ENCODE peak calls at places on chromosomes 5 and 9, in eight cellular contexts. H, A, N, T, Q, V, M and J are unnamed samples.

GRCh38 chr9:116116411-116116810 is 37.2 kb upstream of the PAPPA start:
- DNase-seq in H (no peak), M (no peak), N (no peak), A (no peak), Q (no peak), T (no peak), V (no peak), J (no peak)

GRCh38 chr5:157449011-157449723 is 10.8 kb upstream of the NIPAL4 start:
- DNase-seq in N (peak; percentile 24), M (no peak), V (no peak), H (no peak), T (no peak), A (no peak), Q (no peak), J (no peak)

GRCh38 chr5:150489358-150490295 is 18.3 kb upstream of the NDST1 start:
- DNase-seq in M (no peak), A (no peak), Q (no peak), V (no peak), T (peak; percentile 67), H (no peak), N (peak; percentile 70), J (no peak)

GRCh38 chr9:27523141-27523540 is 949 bp upstream of the IFNK start:
- DNase-seq in A (no peak), Q (no peak), H (peak; percentile 16), V (no peak), N (no peak), M (no peak), T (no peak), J (no peak)

GRCh38 chr5:75648712-75649111 is 37.5 kb downstream of the ANKDD1B start:
- DNase-seq in Q (no peak), V (no peak), N (no peak), H (no peak), M (peak; percentile 68), A (no peak), T (no peak), J (no peak)

GRCh38 chr5:150649108-150649827 is 8.8 kb downstream of the SYNPO start:
- DNase-seq in Q (no peak), T (no peak), V (no peak), A (no peak), N (no peak), H (no peak), M (no peak), J (no peak)

GRCh38 chr5:145347026-145347616 is 488.0 kb downstream of the PRELID2 start:
- DNase-seq in H (peak; percentile 8), A (no peak), T (peak; percentile 74), N (peak; percentile 55), M (peak; percentile 53), Q (peak; percentile 48), V (no peak), J (peak; percentile 40)

GRCh38 chr5:146635443-146635842 is 119.5 kb upstream of the GPR151 start:
- DNase-seq in V (no peak), M (no peak), N (no peak), H (no peak), T (no peak), A (no peak), Q (no peak), J (no peak)

GRCh38 chr9:1951446-1951845 is 63.7 kb upstream of the SMARCA2 start:
- DNase-seq in H (no peak), M (no peak), N (no peak), V (no peak), T (no peak), A (no peak), Q (no peak), J (no peak)

GRCh38 chr5:111975133-111975532 is 218.1 kb upstream of the NREP start:
- DNase-seq in T (no peak), A (no peak), Q (no peak), V (no peak), H (no peak), M (no peak), N (peak; percentile 58), J (no peak)

GRCh38 chr5:95670568-95670967 is 12.2 kb downstream of the SPATA9 start:
- DNase-seq in T (peak; percentile 25), A (no peak), N (no peak), H (no peak), M (no peak), V (no peak), Q (no peak), J (no peak)

GRCh38 chr5:1304059-1304458 is 9.2 kb upstream of the TERT start:
- DNase-seq in T (no peak), Q (no peak), N (no peak), M (no peak), V (no peak), H (no peak), A (no peak), J (no peak)

GRCh38 chr5:9454012-9454481 is 91.8 kb downstream of the SEMA5A start:
- DNase-seq in Q (no peak), V (no peak), A (peak; percentile 8), M (peak; percentile 6), H (no peak), T (peak; percentile 67), N (peak; percentile 47), J (no peak)

GRCh38 chr5:172417983-172418630 is 36.2 kb downstream of the SH3PXD2B start:
- DNase-seq in T (peak; percentile 98), M (peak; percentile 19), H (no peak), A (no peak), N (peak; percentile 99), Q (peak; percentile 99), V (no peak), J (peak; percentile 85)

GRCh38 chr5:179852993-179853547 is 5.5 kb downstream of the MRNIP start:
- DNase-seq in N (no peak), T (no peak), A (no peak), H (no peak), V (no peak), M (no peak), Q (no peak), J (no peak)

GRCh38 chr5:150400327-150401075 is 12.2 kb downstream of the CD74 start:
- DNase-seq in N (no peak), A (no peak), V (no peak), M (no peak), Q (no peak), H (no peak), T (no peak), J (no peak)